ENCODE peak calls at places on chromosomes 11 and 22, in six cellular contexts. Y is heart right ventricle, J is suprapubic skin, Q is neural progenitor cell, D is bronchial epithelial cell, P is epithelial cell of esophagus. E is an unnamed sample.

GRCh38 chr11:63866211-63866610 is 27.3 kb downstream of the MARK2 start:
- DNase-seq in Y (no peak), J (peak), Q (no peak), D (peak), P (peak), E (no peak)

GRCh38 chr22:48500481-48501230 is 1327.0 kb downstream of the BRD1 start:
- DNase-seq in Y (no peak), J (no peak), Q (no peak), D (no peak), P (no peak), E (no peak)

GRCh38 chr11:61833478-61833877 is 5.4 kb downstream of the FADS2 start:
- DNase-seq in Y (no peak), J (no peak), Q (no peak), D (no peak), P (no peak), E (no peak)

GRCh38 chr11:61948505-61948904 is 1.6 kb upstream of the BEST1 start:
- DNase-seq in Y (no peak), J (no peak), Q (no peak), D (no peak), P (no peak), E (peak)

GRCh38 chr22:41197046-41197807 is 7.9 kb upstream of the L3MBTL2 start:
- DNase-seq in Y (peak), J (peak), Q (peak), D (peak), P (peak), E (peak)

GRCh38 chr11:80424012-80424695 is 983.3 kb upstream of the TENM4 start:
- DNase-seq in Y (no peak), J (no peak), Q (no peak), D (no peak), P (no peak), E (no peak)

GRCh38 chr22:41517172-41518047 is 26.9 kb downstream of the POLR3H start:
- DNase-seq in Y (peak), J (peak), Q (peak), D (peak), P (peak), E (peak)

GRCh38 chr11:71301858-71302533 is 49.6 kb upstream of the SHANK2 start:
- DNase-seq in Y (no peak), J (peak), Q (no peak), D (no peak), P (no peak), E (peak)

GRCh38 chr11:21949741-21950413 is 243.0 kb upstream of the ANO5 start:
- DNase-seq in Y (no peak), J (no peak), Q (no peak), D (peak), P (no peak), E (no peak)

GRCh38 chr11:62830904-62831519 is 839 bp downstream of the STX5 start:
- DNase-seq in Y (no peak), J (no peak), Q (peak), D (no peak), P (peak), E (no peak)

GRCh38 chr11:7597620-7598019 is 75.7 kb downstream of the CYB5R2 start:
- DNase-seq in Y (no peak), J (no peak), Q (no peak), D (peak), P (peak), E (no peak)

GRCh38 chr22:16970446-16970845 is 37.6 kb downstream of the GAB4 start:
- DNase-seq in Y (no peak), J (no peak), Q (no peak), D (no peak), P (no peak), E (no peak)

GRCh38 chr11:108223449-108224149 is 732 bp downstream of the ATM start:
- DNase-seq in Y (no peak), J (no peak), Q (no peak), D (no peak), P (no peak), E (no peak)

GRCh38 chr11:30395751-30396150 is 72.8 kb downstream of the ARL14EP start:
- DNase-seq in Y (no peak), J (no peak), Q (no peak), D (no peak), P (no peak), E (no peak)

GRCh38 chr22:25110846-25111578 is 88.6 kb upstream of the CRYBB3 start:
- DNase-seq in Y (peak), J (peak), Q (peak), D (peak), P (peak), E (peak)

DNA sequence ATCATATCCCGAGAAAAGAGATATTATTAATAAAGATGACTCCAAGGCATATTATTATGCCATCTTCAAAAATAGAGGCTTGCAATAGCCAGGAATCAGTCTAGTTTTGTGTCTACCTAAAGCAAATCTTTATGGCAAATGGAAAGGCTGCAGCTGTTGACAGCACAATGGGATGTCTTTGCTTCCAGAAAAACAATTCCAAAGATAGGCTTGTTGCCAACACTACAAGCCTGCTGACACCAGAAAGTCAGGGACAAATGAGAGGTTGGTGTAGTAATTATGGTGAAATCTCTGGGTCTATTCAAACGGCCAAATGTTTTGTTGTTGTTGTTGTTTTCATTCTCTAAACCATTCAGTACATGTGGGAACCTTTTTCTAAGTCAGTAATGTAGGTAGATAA is 101.8 kb downstream of the LUZP2 start:
- DNase-seq in Y (no peak), J (no peak), Q (peak), D (no peak), P (no peak), E (no peak)
- TF ChIP-seq CTCF in Y (no peak), J (no peak), Q (no peak), D (no peak), P (no peak), E (no peak)

GRCh38 chr22:21629262-21630149 is at the start of gene YDJC:
- DNase-seq in Y (peak), J (peak), Q (peak), D (peak), P (peak), E (peak)
- TF ChIP-seq CTCF in Y (peak), J (peak), Q (peak), D (peak), P (peak), E (peak)

GRCh38 chr11:77778549-77778948 is 42.0 kb downstream of the RSF1 start:
- DNase-seq in Y (no peak), J (no peak), Q (no peak), D (no peak), P (no peak), E (no peak)
- TF ChIP-seq CTCF in Y (no peak), J (no peak), Q (no peak), D (no peak), P (no peak), E (no peak)

GRCh38 chr11:36153581-36153980 is 135.6 kb downstream of the COMMD9 start:
- DNase-seq in Y (no peak), J (no peak), Q (no peak), D (no peak), P (no peak), E (no peak)
- TF ChIP-seq CTCF in Y (no peak), J (no peak), Q (no peak), D (no peak), P (no peak), E (no peak)

GRCh38 chr11:75145196-75145971 is 5.5 kb upstream of the SLCO2B1 start:
- DNase-seq in Y (no peak), J (peak), Q (no peak), D (no peak), P (no peak), E (no peak)

GRCh38 chr11:75145972-75146519 is 4.9 kb upstream of the SLCO2B1 start:
- DNase-seq in Y (no peak), J (peak), Q (no peak), D (no peak), P (no peak), E (no peak)

GRCh38 chr11:75143420-75143731 is 7.5 kb upstream of the SLCO2B1 start:
- DNase-seq in Y (no peak), J (no peak), Q (no peak), D (no peak), P (no peak), E (no peak)

GRCh38 chr11:75142714-75143419 is 8.0 kb upstream of the SLCO2B1 start:
- DNase-seq in Y (peak), J (no peak), Q (no peak), D (peak), P (peak), E (no peak)

DNA sequence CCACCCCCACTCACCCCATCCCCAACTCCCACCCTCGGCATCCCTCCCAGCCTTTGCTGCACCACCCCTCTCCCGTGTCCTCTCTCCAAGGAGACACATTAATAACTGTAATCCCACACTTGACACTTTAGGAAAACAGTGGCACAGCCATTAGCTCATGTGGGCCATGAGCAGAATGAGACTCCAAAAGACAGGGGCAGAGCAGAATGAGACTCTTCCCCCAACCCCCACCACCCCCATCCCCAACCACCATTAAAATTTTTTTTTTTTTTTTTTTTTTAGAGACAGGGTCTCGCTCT is 6.2 kb upstream of the SLCO2B1 start:
- DNase-seq in Y (no peak), J (no peak), Q (no peak), D (no peak), P (no peak), E (no peak)
- TF ChIP-seq CTCF in Y (no peak), J (no peak), Q (no peak), D (no peak), P (no peak), E (no peak)

GRCh38 chr11:32297629-32298028 is 137.7 kb downstream of the WT1 start:
- DNase-seq in Y (no peak), J (no peak), Q (peak), D (peak), P (peak), E (no peak)
- TF ChIP-seq CTCF in Y (peak), J (peak), Q (peak), D (no peak), P (peak), E (peak)

E was measured in osteocyte.